ENCODE peak calls at places on chromosome X, in four cellular contexts. One of them, this sample, is unnamed.

GRCh38 chrX:140815868-140816267 is 106.3 kb downstream of the LINC00632 start:
- DNase-seq in GM23248: peak; percentile 54
- DNase-seq in neuronal stem cell: no peak
- DNase-seq in IMR-90: peak; percentile 10
- DNase-seq in this sample: peak; percentile 50

GRCh38 chrX:44314259-44314734 is 29.2 kb downstream of the EFHC2 start:
- DNase-seq in GM23248: peak; percentile 57
- DNase-seq in neuronal stem cell: no peak
- DNase-seq in IMR-90: peak; percentile 35
- DNase-seq in this sample: peak; percentile 57

GRCh38 chrX:69022430-69022829 is 142.8 kb downstream of the PJA1 start:
- DNase-seq in GM23248: no peak
- DNase-seq in neuronal stem cell: no peak
- DNase-seq in IMR-90: no peak
- DNase-seq in this sample: no peak

GRCh38 chrX:136497556-136498048 is at the start of gene HTATSF1:
- DNase-seq in GM23248: no peak
- DNase-seq in neuronal stem cell: peak; percentile 2
- DNase-seq in IMR-90: no peak
- DNase-seq in this sample: no peak

GRCh38 chrX:115178473-115178872 is 10.7 kb upstream of the RBMXL3 start:
- DNase-seq in GM23248: no peak
- DNase-seq in neuronal stem cell: no peak
- DNase-seq in IMR-90: no peak
- DNase-seq in this sample: no peak

GRCh38 chrX:110847334-110847733 is 51.7 kb upstream of the CHRDL1 start:
- DNase-seq in GM23248: peak; percentile 55
- DNase-seq in neuronal stem cell: peak; percentile 61
- DNase-seq in IMR-90: peak; percentile 63
- DNase-seq in this sample: peak; percentile 83

GRCh38 chrX:41100200-41100599 is 15.0 kb downstream of the USP9X start:
- DNase-seq in GM23248: no peak
- DNase-seq in neuronal stem cell: no peak
- DNase-seq in IMR-90: no peak
- DNase-seq in this sample: no peak

GRCh38 chrX:16185725-16186136 is 18.4 kb downstream of the MAGEB17 start:
- DNase-seq in GM23248: peak; percentile 80
- DNase-seq in neuronal stem cell: no peak
- DNase-seq in IMR-90: peak; percentile 88
- DNase-seq in this sample: peak; percentile 38

GRCh38 chrX:1170243-1170642 is 42.2 kb downstream of the CRLF2 start:
- DNase-seq in GM23248: no peak
- DNase-seq in neuronal stem cell: no peak
- DNase-seq in IMR-90: no peak
- DNase-seq in this sample: no peak

GRCh38 chrX:19799319-19800182 is 87.8 kb downstream of the SH3KBP1 start:
- DNase-seq in GM23248: peak; percentile 80
- DNase-seq in neuronal stem cell: no peak
- DNase-seq in IMR-90: peak; percentile 31
- DNase-seq in this sample: peak; percentile 52

GRCh38 chrX:115709039-115709438 is 148.1 kb downstream of the PLS3 start:
- DNase-seq in GM23248: peak; percentile 22
- DNase-seq in neuronal stem cell: no peak
- DNase-seq in IMR-90: no peak
- DNase-seq in this sample: no peak

GRCh38 chrX:130680164-130681035 is 222.6 kb downstream of the ENOX2 start:
- DNase-seq in GM23248: peak; percentile 25
- DNase-seq in neuronal stem cell: no peak
- DNase-seq in IMR-90: peak; percentile 43
- DNase-seq in this sample: no peak

GRCh38 chrX:111634823-111635410 is 46.1 kb upstream of the ALG13 start:
- DNase-seq in GM23248: no peak
- DNase-seq in neuronal stem cell: no peak
- DNase-seq in IMR-90: no peak
- DNase-seq in this sample: no peak

GRCh38 chrX:99480728-99481127 is 929.3 kb downstream of the PCDH19 start:
- DNase-seq in GM23248: no peak
- DNase-seq in neuronal stem cell: no peak
- DNase-seq in IMR-90: no peak
- DNase-seq in this sample: no peak

GRCh38 chrX:41507899-41508298 is 60.8 kb downstream of the NYX start:
- DNase-seq in GM23248: no peak
- DNase-seq in neuronal stem cell: no peak
- DNase-seq in IMR-90: peak; percentile 35
- DNase-seq in this sample: no peak

GRCh38 chrX:121084903-121085611 is 37.6 kb downstream of the GLUD2 start:
- DNase-seq in GM23248: no peak
- DNase-seq in neuronal stem cell: no peak
- DNase-seq in IMR-90: no peak
- DNase-seq in this sample: no peak

GRCh38 chrX:65677954-65678469 is 10.6 kb downstream of the MSN start:
- DNase-seq in GM23248: peak; percentile 87
- DNase-seq in neuronal stem cell: no peak
- DNase-seq in IMR-90: peak; percentile 94
- DNase-seq in this sample: peak; percentile 78

GRCh38 chrX:151750511-151750910 is 16.0 kb downstream of the CNGA2 start:
- DNase-seq in GM23248: no peak
- DNase-seq in neuronal stem cell: no peak
- DNase-seq in IMR-90: no peak
- DNase-seq in this sample: no peak

GRCh38 chrX:124257924-124258706 is 74.3 kb upstream of the TEX13D start:
- DNase-seq in GM23248: peak; percentile 46
- DNase-seq in neuronal stem cell: no peak
- DNase-seq in IMR-90: no peak
- DNase-seq in this sample: no peak

GRCh38 chrX:65035451-65035779 is 59.2 kb upstream of the ZC4H2 start:
- DNase-seq in GM23248: peak; percentile 74
- DNase-seq in neuronal stem cell: no peak
- DNase-seq in IMR-90: peak; percentile 21
- DNase-seq in this sample: peak; percentile 47

GRCh38 chrX:9855536-9856320 is 69.5 kb downstream of the SHROOM2 start:
- DNase-seq in GM23248: peak; percentile 30
- DNase-seq in neuronal stem cell: no peak
- DNase-seq in IMR-90: no peak
- DNase-seq in this sample: no peak

GRCh38 chrX:125622899-125623298 is 303.2 kb downstream of the TEX13C start:
- DNase-seq in GM23248: no peak
- DNase-seq in neuronal stem cell: no peak
- DNase-seq in IMR-90: no peak
- DNase-seq in this sample: no peak

GRCh38 chrX:15319075-15319474 is 3.6 kb upstream of the ASB11 start:
- DNase-seq in GM23248: no peak
- DNase-seq in neuronal stem cell: no peak
- DNase-seq in IMR-90: no peak
- DNase-seq in this sample: no peak

GRCh38 chrX:55783723-55784122 is 66.2 kb downstream of the RRAGB start:
- DNase-seq in GM23248: no peak
- DNase-seq in neuronal stem cell: no peak
- DNase-seq in IMR-90: no peak
- DNase-seq in this sample: no peak

GRCh38 chrX:44447214-44447613 is 95.4 kb downstream of the FUNDC1 start:
- DNase-seq in GM23248: no peak
- DNase-seq in neuronal stem cell: no peak
- DNase-seq in IMR-90: no peak
- DNase-seq in this sample: no peak

GRCh38 chrX:40090961-40091360 is 6.8 kb downstream of the BCOR start:
- DNase-seq in GM23248: no peak
- DNase-seq in neuronal stem cell: no peak
- DNase-seq in IMR-90: no peak
- DNase-seq in this sample: no peak
- H3K9ac ChIP-seq in GM23248: no peak overlapping the region
- H3K9ac ChIP-seq in neuronal stem cell: no peak overlapping the region
- H3K9ac ChIP-seq in IMR-90: no peak overlapping the region
- H3K9ac ChIP-seq in this sample: no peak overlapping the region

GRCh38 chrX:13697976-13698375 is 9.0 kb downstream of the RAB9A start:
- DNase-seq in GM23248: no peak
- DNase-seq in neuronal stem cell: no peak
- DNase-seq in IMR-90: no peak
- DNase-seq in this sample: no peak
- H3K4me1 ChIP-seq in GM23248: peaks cover 43% of the 10 kb centered on the region
- H3K4me1 ChIP-seq in neuronal stem cell: peaks cover 6% of the 10 kb centered on the region
- H3K4me1 ChIP-seq in IMR-90: peaks cover 11% of the 10 kb centered on the region
- H3K4me1 ChIP-seq in this sample: peaks cover 34% of the 10 kb centered on the region

GRCh38 chrX:101062171-101062570 is 10.3 kb upstream of the TRMT2B start:
- DNase-seq in GM23248: peak; percentile 36
- DNase-seq in neuronal stem cell: no peak
- DNase-seq in IMR-90: peak; percentile 21
- DNase-seq in this sample: no peak
- H3K9ac ChIP-seq in GM23248: no peak overlapping the region
- H3K9ac ChIP-seq in neuronal stem cell: no peak overlapping the region
- H3K9ac ChIP-seq in IMR-90: no peak overlapping the region
- H3K9ac ChIP-seq in this sample: no peak overlapping the region

DNA sequence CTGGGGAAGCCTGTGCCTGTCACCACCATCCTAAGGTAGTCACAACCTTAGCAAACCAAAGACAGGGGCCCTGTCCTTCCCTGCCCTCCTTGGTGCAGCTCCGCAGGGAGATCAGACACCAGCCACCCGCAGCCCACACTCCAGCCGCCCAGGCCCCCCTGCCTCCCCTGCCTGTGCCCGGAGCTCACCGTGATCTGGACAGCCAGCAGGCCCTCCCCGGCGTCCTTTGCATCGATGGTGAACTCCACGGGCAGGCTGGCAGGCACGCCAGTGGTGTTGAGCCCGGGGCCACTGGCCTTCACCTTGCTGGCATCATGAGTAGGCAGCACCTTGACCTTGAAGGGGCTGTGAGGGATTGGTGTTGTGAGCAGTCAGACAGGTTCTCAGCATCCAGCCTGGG is 16.4 kb downstream of the FLNA start:
- DNase-seq in GM23248: no peak
- DNase-seq in neuronal stem cell: no peak
- DNase-seq in IMR-90: no peak
- DNase-seq in this sample: no peak
- H3K4me1 ChIP-seq in GM23248: no peaks in the 10 kb centered on the region
- H3K4me1 ChIP-seq in neuronal stem cell: no peaks in the 10 kb centered on the region
- H3K4me1 ChIP-seq in IMR-90: no peaks in the 10 kb centered on the region
- H3K4me1 ChIP-seq in this sample: no peaks in the 10 kb centered on the region

This sample was measured in adipocyte.